ENCODE peak calls at places on chromosome 15, in eight cellular contexts. L is breast epithelium, F is H1, B is mammary epithelial cell, A is sigmoid colon, P is GM12878, M is left ventricle myocardium inferior, R is lower lobe of right lung. C is an unnamed sample.

GRCh38 chr15:55360256-55360655 is 41.2 kb downstream of the PIGB start:
- DNase-seq in L (no peak), F (no peak), B (no peak), A (no peak), P (no peak), M (no peak), R (no peak), C (no peak)

GRCh38 chr15:31447893-31448634 is 121.4 kb downstream of the KLF13 start:
- DNase-seq in L (no peak), F (peak; percentile 3), B (no peak), A (no peak), P (no peak), M (no peak), R (no peak), C (no peak)

GRCh38 chr15:101127503-101128076 is 124.3 kb downstream of the CHSY1 start:
- DNase-seq in L (peak; percentile 60), F (no peak), B (peak; percentile 37), A (peak; percentile 91), P (peak; percentile 82), M (peak; percentile 75), R (peak; percentile 58), C (peak; percentile 91)

GRCh38 chr15:73593278-73594074 is 39.7 kb downstream of the NPTN start:
- DNase-seq in L (no peak), F (no peak), B (no peak), A (peak; percentile 79), P (no peak), M (no peak), R (no peak), C (no peak)

GRCh38 chr15:75121547-75121946 is 80.1 kb upstream of the C15orf39 start:
- DNase-seq in L (no peak), F (no peak), B (no peak), A (no peak), P (no peak), M (no peak), R (no peak), C (no peak)

GRCh38 chr15:76337739-76338554 is 1.4 kb downstream of the ISL2 start:
- DNase-seq in L (no peak), F (peak; percentile 78), B (no peak), A (no peak), P (no peak), M (no peak), R (peak; percentile 52), C (no peak)

GRCh38 chr15:28912422-28912821 is 26.6 kb downstream of the APBA2 start:
- DNase-seq in L (peak; percentile 15), F (no peak), B (no peak), A (peak; percentile 18), P (no peak), M (no peak), R (peak; percentile 30), C (peak; percentile 51)

GRCh38 chr15:52100807-52101206 is 11.8 kb downstream of the BCL2L10 start:
- DNase-seq in L (no peak), F (no peak), B (peak; percentile 87), A (peak; percentile 93), P (peak; percentile 69), M (peak; percentile 79), R (peak; percentile 82), C (peak; percentile 93)

GRCh38 chr15:50435772-50436171 is 11.6 kb downstream of the USP8 start:
- DNase-seq in L (no peak), F (no peak), B (no peak), A (no peak), P (no peak), M (no peak), R (no peak), C (no peak)

GRCh38 chr15:57146394-57147140 is 228.1 kb downstream of the TCF12 start:
- DNase-seq in L (no peak), F (no peak), B (peak; percentile 29), A (no peak), P (no peak), M (no peak), R (no peak), C (no peak)

GRCh38 chr15:88938802-88939485 is 25.8 kb upstream of the MFGE8 start:
- DNase-seq in L (no peak), F (peak; percentile 52), B (no peak), A (no peak), P (no peak), M (no peak), R (no peak), C (no peak)

DNA sequence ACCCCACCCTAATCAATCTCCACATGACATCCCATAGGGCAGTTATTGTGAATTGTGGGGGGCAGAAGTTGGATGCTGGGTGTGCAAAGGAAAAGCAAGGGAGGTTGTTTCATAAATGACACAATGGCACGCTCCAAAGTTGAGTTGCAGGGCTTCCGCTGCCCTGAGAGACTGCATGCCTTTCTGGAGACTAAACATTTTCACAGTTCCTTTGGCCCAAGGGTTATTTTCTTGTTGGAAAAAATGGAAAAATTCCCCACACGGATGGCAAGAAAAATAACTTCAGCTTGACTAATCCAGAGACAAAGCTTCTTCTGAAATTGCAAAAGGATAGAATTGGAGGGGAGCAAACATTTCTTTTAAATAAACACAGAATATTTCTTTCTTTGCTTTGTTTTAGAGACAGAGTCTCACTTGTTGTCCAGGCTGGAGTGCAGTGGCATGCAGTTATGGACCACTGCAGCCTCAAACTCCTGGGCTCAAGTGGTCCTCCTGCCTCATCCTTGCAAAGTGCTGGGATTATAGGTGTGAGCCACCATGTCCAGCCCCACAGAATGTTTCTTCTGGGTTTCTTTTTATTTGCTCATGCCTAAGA is 19.1 kb upstream of the TPM1 start:
- DNase-seq in L (no peak), F (no peak), B (peak; percentile 63), A (no peak), P (no peak), M (no peak), R (no peak), C (peak; percentile 68)
- H3K27me3 ChIP-seq in L (no peaks in the 10 kb centered on the region), F (no peaks in the 10 kb centered on the region), B (no peaks in the 10 kb centered on the region), A (no peaks in the 10 kb centered on the region), P (peaks cover 4% of the 10 kb centered on the region), M (no peaks in the 10 kb centered on the region), R (no peaks in the 10 kb centered on the region), C (no peaks in the 10 kb centered on the region)

GRCh38 chr15:27126449-27126848 is 155.5 kb downstream of the GABRG3 start:
- DNase-seq in L (no peak), F (no peak), B (no peak), A (no peak), P (no peak), M (no peak), R (no peak), C (no peak)

GRCh38 chr15:27133244-27133643 is 162.3 kb downstream of the GABRG3 start:
- DNase-seq in L (no peak), F (no peak), B (no peak), A (no peak), P (no peak), M (no peak), R (no peak), C (no peak)

GRCh38 chr15:27124287-27124830 is 153.4 kb downstream of the GABRG3 start:
- DNase-seq in L (no peak), F (no peak), B (no peak), A (no peak), P (no peak), M (no peak), R (no peak), C (no peak)

GRCh38 chr15:27123808-27124207 is 152.8 kb downstream of the GABRG3 start:
- DNase-seq in L (no peak), F (no peak), B (no peak), A (no peak), P (no peak), M (no peak), R (no peak), C (no peak)

DNA sequence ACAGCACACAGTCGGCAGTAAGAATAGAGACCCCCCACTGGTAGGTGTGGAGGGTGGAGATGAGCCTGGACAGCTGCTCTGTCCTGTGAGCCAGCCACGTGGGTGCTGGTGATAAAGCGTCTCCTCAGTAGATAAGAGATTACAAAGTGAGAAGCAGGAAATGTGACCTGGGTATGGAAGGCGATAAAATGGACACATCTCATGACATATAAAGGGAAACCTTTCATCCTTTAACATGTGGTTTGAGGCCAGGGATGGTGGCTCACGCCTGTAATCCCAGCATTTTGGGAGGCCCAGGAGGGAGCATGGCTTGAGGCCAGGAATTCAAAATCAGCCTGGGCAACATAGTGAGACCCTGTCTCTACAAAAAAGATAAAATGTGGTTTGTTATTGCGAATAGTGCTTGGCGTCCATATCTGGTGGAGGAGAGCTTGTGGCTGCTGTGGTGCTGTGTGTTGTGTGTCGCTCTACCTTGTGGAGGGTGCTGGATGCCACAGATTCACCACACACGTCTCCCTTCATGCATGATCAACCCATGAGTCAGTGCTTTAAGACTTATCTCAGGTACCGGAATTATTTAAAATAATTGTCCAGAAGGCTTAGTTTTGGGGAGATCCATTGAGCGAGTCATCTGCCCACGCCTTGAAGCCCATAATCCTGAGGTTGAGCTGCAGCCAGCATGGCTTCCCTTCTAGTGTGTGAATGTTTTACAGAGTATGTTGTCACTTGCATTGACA is 157.0 kb downstream of the GABRG3 start:
- DNase-seq in L (no peak), F (no peak), B (no peak), A (no peak), P (no peak), M (no peak), R (no peak), C (no peak)
- H3K27me3 ChIP-seq in L (no peaks in the 10 kb centered on the region), F (no peaks in the 10 kb centered on the region), B (no peaks in the 10 kb centered on the region), A (no peaks in the 10 kb centered on the region), P (no peaks in the 10 kb centered on the region), M (no peaks in the 10 kb centered on the region), R (no peaks in the 10 kb centered on the region), C (no peaks in the 10 kb centered on the region)

DNA sequence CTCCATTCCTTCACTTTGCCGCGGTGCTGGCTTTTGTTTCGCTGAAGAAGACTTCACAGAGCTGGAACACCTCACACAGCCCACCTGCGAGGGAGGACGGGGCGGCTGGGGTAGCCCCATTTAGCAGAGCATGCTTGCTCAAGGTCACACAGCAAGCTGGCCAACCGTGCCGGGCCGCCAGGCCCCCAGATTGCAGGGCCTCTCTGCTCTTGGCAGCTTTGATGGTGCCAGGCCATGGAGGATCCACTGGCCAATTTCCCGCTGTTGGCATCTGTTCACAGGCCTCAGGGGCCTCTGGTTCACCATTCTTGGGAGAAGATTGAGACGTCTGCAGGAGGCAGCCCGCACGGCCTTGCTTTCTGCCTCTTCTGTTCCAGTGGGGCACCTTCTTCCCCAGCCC is 77.9 kb upstream of the LINGO1 start:
- DNase-seq in L (no peak), F (no peak), B (no peak), A (no peak), P (no peak), M (no peak), R (no peak), C (no peak)
- H3K27me3 ChIP-seq in L (peaks cover 22% of the 10 kb centered on the region), F (no peaks in the 10 kb centered on the region), B (peaks cover 6% of the 10 kb centered on the region), A (no peaks in the 10 kb centered on the region), P (peaks cover 2% of the 10 kb centered on the region), M (peaks cover 41% of the 10 kb centered on the region), R (peaks cover 21% of the 10 kb centered on the region), C (no peaks in the 10 kb centered on the region)

GRCh38 chr15:32833323-32833944 is 115.6 kb downstream of the GREM1 start:
- DNase-seq in L (no peak), F (no peak), B (peak; percentile 35), A (no peak), P (no peak), M (no peak), R (no peak), C (no peak)

GRCh38 chr15:32826685-32827084 is 108.9 kb downstream of the GREM1 start:
- DNase-seq in L (no peak), F (no peak), B (no peak), A (no peak), P (no peak), M (no peak), R (no peak), C (no peak)

GRCh38 chr15:32831458-32831857 is 113.7 kb downstream of the GREM1 start:
- DNase-seq in L (no peak), F (no peak), B (no peak), A (no peak), P (no peak), M (no peak), R (no peak), C (no peak)

GRCh38 chr15:32828507-32829186 is 110.8 kb downstream of the GREM1 start:
- DNase-seq in L (no peak), F (no peak), B (no peak), A (no peak), P (no peak), M (no peak), R (no peak), C (no peak)

GRCh38 chr15:32829441-32829840 is 111.6 kb downstream of the GREM1 start:
- DNase-seq in L (no peak), F (no peak), B (no peak), A (no peak), P (no peak), M (no peak), R (no peak), C (no peak)
- H3K27me3 ChIP-seq in L (no peaks in the 10 kb centered on the region), F (no peaks in the 10 kb centered on the region), B (no peaks in the 10 kb centered on the region), A (no peaks in the 10 kb centered on the region), P (peaks cover 2% of the 10 kb centered on the region), M (peaks cover 11% of the 10 kb centered on the region), R (no peaks in the 10 kb centered on the region), C (no peaks in the 10 kb centered on the region)